ENCODE peak calls at places on chromosome X, in nine cellular contexts. P is testis, U is neural crest cell, R is PC-9, N is lower lobe of right lung, F is lower leg skin, I is SK-N-SH, J is IMR-90, K is omental fat pad. Q is an unnamed sample.

GRCh38 chrX:40402771-40403533 is 177.8 kb upstream of the ATP6AP2 start:
- DNase-seq in U (no peak), K (no peak), P (peak), N (no peak), J (peak), F (no peak), R (no peak), I (no peak), Q (no peak)

GRCh38 chrX:2694868-2695267 is 3.8 kb downstream of the CD99 start:
- DNase-seq in K (no peak), P (no peak), I (no peak), U (no peak), F (no peak), R (no peak), N (no peak), J (no peak), Q (no peak)

GRCh38 chrX:115189646-115190635 is 731 bp downstream of the RBMXL3 start:
- DNase-seq in I (no peak), J (no peak), P (peak), F (no peak), K (no peak), R (no peak), N (no peak), U (no peak), Q (no peak)

GRCh38 chrX:17812763-17813162 is 48.3 kb downstream of the RAI2 start:
- DNase-seq in K (no peak), P (peak), U (no peak), N (no peak), F (no peak), J (no peak), R (no peak), I (peak), Q (no peak)

GRCh38 chrX:25726539-25726938 is 411.6 kb upstream of the MAGEB18 start:
- DNase-seq in P (no peak), R (no peak), J (no peak), K (no peak), F (no peak), N (no peak), I (no peak), U (no peak), Q (no peak)

GRCh38 chrX:9906919-9907318 is 60.2 kb upstream of the CLDN34 start:
- DNase-seq in J (no peak), F (no peak), K (no peak), U (no peak), I (peak), P (no peak), R (peak), N (no peak), Q (no peak)

GRCh38 chrX:47570794-47571193 is 9.8 kb downstream of the ARAF start:
- DNase-seq in P (no peak), R (no peak), U (no peak), I (no peak), N (no peak), F (no peak), J (no peak), K (no peak), Q (no peak)

GRCh38 chrX:2500091-2500680 is 590 bp downstream of the DHRSX start:
- DNase-seq in I (peak), P (peak), J (peak), K (no peak), F (peak), N (peak), R (no peak), U (peak), Q (peak)

GRCh38 chrX:106039920-106040319 is 1.4 kb upstream of the SERPINA7 start:
- DNase-seq in U (no peak), J (no peak), I (no peak), R (no peak), N (no peak), K (no peak), F (no peak), P (peak), Q (no peak)

GRCh38 chrX:153357877-153358276 is 23.9 kb downstream of the ZNF275 start:
- DNase-seq in I (no peak), J (no peak), U (no peak), F (no peak), R (no peak), N (no peak), P (no peak), K (no peak), Q (no peak)

GRCh38 chrX:120732461-120732860 is 102.6 kb upstream of the C1GALT1C1 start:
- DNase-seq in P (no peak), K (no peak), R (no peak), I (no peak), J (no peak), F (no peak), U (no peak), N (no peak), Q (no peak)

GRCh38 chrX:71637253-71637618 is 18.9 kb upstream of the CXCR3 start:
- DNase-seq in J (peak), R (no peak), N (no peak), U (no peak), F (peak), I (no peak), K (no peak), P (no peak), Q (no peak)

GRCh38 chrX:17521871-17522693 is 147.1 kb downstream of the NHS start:
- DNase-seq in F (no peak), R (peak), I (peak), J (peak), U (no peak), N (no peak), K (no peak), P (peak), Q (no peak)

GRCh38 chrX:66635360-66635759 is 3.5 kb downstream of the EDA2R start:
- DNase-seq in F (no peak), K (no peak), R (no peak), I (no peak), U (no peak), J (peak), N (no peak), P (no peak), Q (no peak)

GRCh38 chrX:56728752-56729151 is 291 bp upstream of the NBDY start:
- DNase-seq in K (no peak), I (no peak), N (no peak), J (peak), U (peak), F (no peak), P (peak), R (no peak), Q (no peak)

GRCh38 chrX:22952011-22952410 is 47.7 kb upstream of the DDX53 start:
- DNase-seq in R (no peak), K (no peak), F (no peak), I (peak), P (peak), N (no peak), J (peak), U (no peak), Q (no peak)

GRCh38 chrX:29196501-29196900 is 609.3 kb downstream of the IL1RAPL1 start:
- DNase-seq in P (no peak), F (no peak), R (no peak), J (no peak), U (no peak), K (no peak), I (no peak), N (no peak), Q (no peak)

GRCh38 chrX:16547644-16548043 is 102.3 kb upstream of the S100G start:
- DNase-seq in R (no peak), P (no peak), J (no peak), K (no peak), U (no peak), I (no peak), N (no peak), F (no peak), Q (no peak)

GRCh38 chrX:41923925-41924693 is 755 bp upstream of the CASK start:
- DNase-seq in J (peak), P (peak), N (peak), I (peak), F (no peak), K (no peak), U (no peak), R (peak), Q (peak)

GRCh38 chrX:11665144-11666040 is at the start of gene ARHGAP6:
- DNase-seq in J (peak), I (peak), U (peak), N (peak), K (no peak), P (peak), F (peak), R (no peak), Q (no peak)

GRCh38 chrX:68072016-68072415 is 361.3 kb downstream of the OPHN1 start:
- DNase-seq in K (no peak), J (peak), R (no peak), I (no peak), U (no peak), P (no peak), F (no peak), N (no peak), Q (no peak)

GRCh38 chrX:1316527-1316926 is 20.1 kb upstream of the IL3RA start:
- DNase-seq in F (peak), R (no peak), U (no peak), N (peak), P (peak), K (no peak), J (no peak), I (no peak), Q (no peak)

GRCh38 chrX:18146009-18146408 is 74.7 kb downstream of the BEND2 start:
- DNase-seq in R (no peak), K (no peak), U (no peak), J (no peak), P (no peak), I (no peak), N (no peak), F (no peak), Q (no peak)

GRCh38 chrX:26613951-26614350 is 398.0 kb downstream of the MAGEB5 start:
- DNase-seq in F (no peak), N (no peak), K (no peak), R (no peak), J (peak), U (no peak), I (no peak), P (no peak), Q (no peak)

GRCh38 chrX:54920610-54921426 is at the start of gene TRO:
- DNase-seq in R (no peak), U (peak), J (peak), F (no peak), P (peak), N (no peak), K (no peak), I (peak), Q (no peak)
- TF ChIP-seq CTCF in R (no peak), U (peak), J (peak), F (no peak), P (no peak), N (no peak), K (no peak), I (peak), Q (no peak)

GRCh38 chrX:30799327-30799726 is 89.7 kb downstream of the TAB3 start:
- DNase-seq in F (peak), P (no peak), J (no peak), U (no peak), R (no peak), I (no peak), N (no peak), K (no peak), Q (no peak)

GRCh38 chrX:30795981-30796958 is 92.8 kb downstream of the TAB3 start:
- DNase-seq in K (no peak), P (no peak), U (no peak), R (no peak), N (no peak), F (peak), J (no peak), I (no peak), Q (no peak)

GRCh38 chrX:30794497-30794896 is 94.6 kb downstream of the TAB3 start:
- DNase-seq in K (no peak), P (no peak), N (no peak), R (no peak), I (no peak), U (no peak), F (peak), J (no peak), Q (no peak)

GRCh38 chrX:30800901-30801300 is 88.2 kb downstream of the TAB3 start:
- DNase-seq in I (no peak), R (no peak), U (no peak), J (no peak), N (no peak), K (no peak), F (peak), P (no peak), Q (no peak)

DNA sequence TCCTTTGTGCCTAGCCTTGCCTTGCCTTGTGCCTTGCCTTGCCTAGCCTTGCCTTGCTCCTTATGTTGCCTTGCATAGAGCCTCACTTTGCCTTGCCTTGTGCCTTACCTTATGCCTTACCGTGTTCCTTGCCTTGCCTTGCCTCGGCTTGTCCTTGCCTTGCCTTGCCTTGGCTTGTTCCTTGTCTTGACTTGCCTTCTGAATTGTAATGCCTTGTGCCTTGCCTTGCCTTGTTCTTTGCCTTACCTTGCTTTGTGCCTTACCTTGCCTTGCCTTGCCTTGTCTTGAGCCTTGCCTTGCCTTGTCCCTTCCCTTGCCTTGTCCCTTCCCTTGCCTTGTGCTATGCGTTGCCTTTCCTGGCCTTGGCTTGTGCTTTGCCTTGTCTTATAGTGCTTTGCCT is 90.2 kb downstream of the TAB3 start:
- DNase-seq in K (no peak), I (no peak), P (no peak), N (no peak), R (no peak), J (no peak), F (no peak), U (no peak), Q (no peak)
- TF ChIP-seq CTCF in K (no peak), I (no peak), P (no peak), N (no peak), R (no peak), J (no peak), F (no peak), U (no peak), Q (no peak)

GRCh38 chrX:144819406-144819805 is 427.9 kb upstream of the SPANXN1 start:
- DNase-seq in U (no peak), K (no peak), I (no peak), R (no peak), N (no peak), P (no peak), J (no peak), F (no peak), Q (no peak)
- TF ChIP-seq CTCF in U (no peak), K (no peak), I (no peak), R (no peak), N (no peak), P (no peak), J (no peak), F (no peak), Q (no peak)

DNA sequence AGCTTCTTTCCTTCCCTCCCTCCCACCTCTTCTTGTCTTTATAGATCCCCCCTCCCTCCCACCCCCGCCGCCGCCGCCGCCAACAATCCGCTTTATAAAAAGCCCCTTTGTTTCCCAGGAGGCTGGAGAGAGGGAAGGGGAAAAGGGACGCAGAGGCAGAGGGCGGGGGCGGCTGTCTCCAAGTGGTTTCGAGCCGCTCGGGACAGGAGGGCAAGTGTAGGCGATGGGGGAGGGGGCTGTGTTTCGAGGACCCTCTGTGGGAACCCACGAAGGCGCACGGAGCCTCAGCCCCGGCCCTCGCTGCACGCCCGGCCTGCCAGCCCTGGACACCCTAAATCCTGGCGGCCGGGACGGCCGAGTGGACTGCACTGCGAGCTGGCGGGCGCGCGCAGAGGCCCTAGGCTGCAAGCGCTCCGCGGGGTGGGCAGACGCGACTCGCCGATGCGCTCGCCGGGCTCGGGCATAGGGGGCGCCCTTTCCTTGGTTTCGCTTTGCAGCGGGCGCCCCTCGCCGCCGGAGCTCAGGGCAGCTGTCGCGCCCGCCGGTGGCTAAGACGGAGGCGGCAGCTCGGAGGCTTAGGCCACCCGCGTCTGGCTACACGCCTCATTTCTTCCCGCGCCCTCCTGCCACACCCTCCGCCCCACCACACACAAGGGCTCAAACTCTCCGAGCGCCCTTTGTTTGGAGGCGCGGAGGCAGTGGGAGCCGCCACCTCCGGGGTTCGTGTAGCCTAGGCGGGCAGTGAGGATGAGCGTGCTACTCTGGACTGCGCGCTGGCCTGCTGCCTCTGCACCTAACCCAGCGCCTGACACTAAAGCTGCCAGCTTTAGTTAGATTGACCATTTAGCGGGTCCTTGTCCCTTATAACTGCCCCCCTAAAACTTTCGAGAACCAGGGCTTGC is 2.2 kb downstream of the MAMLD1 start:
- DNase-seq in U (peak), K (no peak), I (peak), N (peak), R (no peak), P (peak), J (peak), F (peak), Q (peak)
- TF ChIP-seq CTCF in U (peak), K (no peak), I (peak), N (peak), R (peak), P (peak), J (peak), F (peak), Q (no peak)